ENCODE peak calls at places on chromosome 22, in six cellular contexts. J, U, T, E, B and I are unnamed samples. For H4K20me1 and H3K4me1, the result is how much of the 10 kb centered on the place peaks cover.

GRCh38 chr22:50167689-50168489 is 2.6 kb upstream of the PANX2 start:
- DNase-seq in J (no peak), U (no peak), T (no peak), E (no peak), B (no peak), I (no peak)

GRCh38 chr22:31556627-31557203 is 60.4 kb downstream of the SFI1 start:
- DNase-seq in J (peak), U (peak), T (peak), E (peak), B (peak), I (no peak)

GRCh38 chr22:50299724-50300619 is 7.5 kb downstream of the PLXNB2 start:
- DNase-seq in J (no peak), U (peak), T (no peak), E (peak), B (no peak), I (no peak)

GRCh38 chr22:27804016-27804415 is 2.5 kb upstream of the MN1 start:
- DNase-seq in J (no peak), U (no peak), T (no peak), E (no peak), B (no peak), I (no peak)

GRCh38 chr22:50148991-50149721 is 21.4 kb upstream of the PANX2 start:
- DNase-seq in J (peak), U (peak), T (peak), E (peak), B (peak), I (peak)

GRCh38 chr22:42939941-42940653 is 74.9 kb downstream of the PACSIN2 start:
- DNase-seq in J (peak), U (no peak), T (peak), E (peak), B (peak), I (peak)

GRCh38 chr22:45006101-45006872 is 3.5 kb downstream of the PHF21B start:
- DNase-seq in J (no peak), U (peak), T (no peak), E (peak), B (no peak), I (no peak)

GRCh38 chr22:25013634-25014033 is 61.1 kb downstream of the KIAA1671 start:
- DNase-seq in J (peak), U (no peak), T (no peak), E (peak), B (no peak), I (no peak)

GRCh38 chr22:21857501-21857914 is 9.9 kb downstream of the MAPK1 start:
- DNase-seq in J (no peak), U (no peak), T (no peak), E (no peak), B (peak), I (no peak)

GRCh38 chr22:21994881-21995444 is 12.4 kb upstream of the TOP3B start:
- DNase-seq in J (no peak), U (no peak), T (no peak), E (no peak), B (no peak), I (no peak)

GRCh38 chr22:29306830-29307657 is 594 bp downstream of the GAS2L1 start:
- DNase-seq in J (peak), U (peak), T (peak), E (peak), B (peak), I (no peak)

GRCh38 chr22:49494555-49494954 is 333.1 kb downstream of the BRD1 start:
- DNase-seq in J (no peak), U (no peak), T (no peak), E (no peak), B (no peak), I (no peak)

GRCh38 chr22:44648821-44649566 is 53.0 kb upstream of the PRR5 start:
- DNase-seq in J (no peak), U (no peak), T (peak), E (peak), B (peak), I (peak)

DNA sequence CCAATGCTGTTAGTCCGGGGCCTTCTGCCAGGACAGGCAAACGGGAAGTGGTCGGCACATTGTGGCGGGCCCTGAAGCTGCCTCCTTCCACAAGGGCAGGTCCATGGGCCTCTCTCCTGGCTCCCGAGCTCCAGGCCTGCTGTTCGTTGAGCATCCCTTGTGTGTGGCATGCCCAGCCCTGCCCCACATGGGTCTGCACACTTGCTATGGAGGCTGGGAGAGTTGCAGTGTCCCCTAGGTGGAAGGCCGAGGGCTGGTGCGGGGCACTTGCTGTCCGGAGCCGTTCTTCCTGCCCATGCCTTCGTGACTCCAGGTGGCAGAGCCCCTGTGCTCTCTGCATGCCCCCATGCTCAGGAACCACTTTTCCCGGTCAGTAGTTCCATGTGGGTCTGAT is 26.0 kb upstream of the DGCR8 start:
- DNase-seq in J (no peak), U (no peak), T (no peak), E (no peak), B (no peak), I (no peak)
- H3K4me2 ChIP-seq in J (no peak), U (no peak), T (no peak), E (no peak), B (no peak), I (no peak)

DNA sequence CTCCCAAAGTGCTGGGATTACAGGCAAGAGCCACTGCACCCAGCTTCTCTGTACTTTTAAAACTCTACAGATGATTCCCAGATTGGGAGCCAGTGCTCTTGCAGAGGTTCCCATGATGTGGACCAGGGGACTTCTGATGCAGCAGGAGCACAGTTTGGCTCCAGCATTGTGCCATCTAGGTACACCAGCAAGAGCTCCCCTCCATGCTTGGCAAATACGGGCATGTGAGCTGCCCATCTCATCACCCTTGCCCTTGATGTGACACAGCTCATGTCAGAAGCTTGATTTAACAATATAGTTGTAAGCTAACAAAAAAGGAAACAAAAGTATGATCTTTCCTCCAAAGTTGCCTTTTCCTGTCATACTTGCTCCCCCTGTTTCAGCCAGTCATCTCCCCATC is 28.7 kb downstream of the SNU13 start:
- DNase-seq in J (no peak), U (no peak), T (no peak), E (no peak), B (no peak), I (no peak)
- H4K20me1 ChIP-seq in J (under half), U (under half), T (under half), E (under half), B (under half), I (under half)

GRCh38 chr22:46047226-46047625 is 70.3 kb upstream of the WNT7B start:
- DNase-seq in J (no peak), U (no peak), T (no peak), E (no peak), B (no peak), I (no peak)
- H3K4me1 ChIP-seq in J (under half), U (under half), T (under half), E (under half), B (under half), I (under half)

DNA sequence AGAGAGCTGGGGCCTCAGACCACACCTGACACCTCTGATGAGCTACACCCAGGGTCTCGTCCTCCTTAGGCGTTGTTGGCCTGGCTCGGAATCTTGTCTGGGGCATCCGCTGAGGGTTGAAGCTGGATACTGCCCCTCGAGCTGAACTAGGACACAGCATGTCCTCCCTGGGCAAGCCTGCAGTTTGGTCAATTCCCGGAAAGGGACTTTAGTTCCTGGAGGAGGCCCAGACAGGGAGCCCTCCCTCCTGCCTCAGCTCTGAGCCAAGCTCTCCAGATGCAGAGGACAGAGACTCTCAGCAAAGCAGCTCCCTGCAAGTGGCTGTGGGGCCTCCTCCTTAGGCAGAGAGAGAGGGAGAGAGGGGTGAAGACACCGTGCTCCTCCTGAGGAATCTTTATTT is 4.9 kb downstream of the APOL3 start:
- DNase-seq in J (no peak), U (no peak), T (no peak), E (peak), B (no peak), I (no peak)
- H3K4me2 ChIP-seq in J (no peak), U (no peak), T (peak), E (peak), B (no peak), I (no peak)

GRCh38 chr22:35482974-35483373 is 57.7 kb upstream of the RASD2 start:
- DNase-seq in J (no peak), U (no peak), T (no peak), E (no peak), B (no peak), I (no peak)
- H4K20me1 ChIP-seq in J (under half), U (under half), T (under half), E (under half), B (under half), I (under half)

GRCh38 chr22:46289244-46289891 is 7.3 kb upstream of the GTSE1 start:
- DNase-seq in J (no peak), U (no peak), T (no peak), E (no peak), B (no peak), I (no peak)
- H3K4me1 ChIP-seq in J (under half), U (under half), T (under half), E (under half), B (under half), I (under half)

GRCh38 chr22:37386441-37386840 is 40.8 kb downstream of the ELFN2 start:
- DNase-seq in J (no peak), U (no peak), T (no peak), E (no peak), B (no peak), I (no peak)
- H3K4me2 ChIP-seq in J (no peak), U (no peak), T (no peak), E (no peak), B (no peak), I (no peak)

GRCh38 chr22:23553922-23554870 is 25.9 kb downstream of the IGLL1 start:
- DNase-seq in J (no peak), U (no peak), T (no peak), E (no peak), B (no peak), I (no peak)

GRCh38 chr22:23551385-23551784 is 28.7 kb downstream of the IGLL1 start:
- DNase-seq in J (no peak), U (no peak), T (no peak), E (no peak), B (no peak), I (no peak)

GRCh38 chr22:23555118-23555517 is 25.0 kb downstream of the IGLL1 start:
- DNase-seq in J (no peak), U (no peak), T (no peak), E (no peak), B (no peak), I (no peak)

GRCh38 chr22:23552573-23552972 is 27.5 kb downstream of the IGLL1 start:
- DNase-seq in J (no peak), U (no peak), T (no peak), E (no peak), B (no peak), I (no peak)

DNA sequence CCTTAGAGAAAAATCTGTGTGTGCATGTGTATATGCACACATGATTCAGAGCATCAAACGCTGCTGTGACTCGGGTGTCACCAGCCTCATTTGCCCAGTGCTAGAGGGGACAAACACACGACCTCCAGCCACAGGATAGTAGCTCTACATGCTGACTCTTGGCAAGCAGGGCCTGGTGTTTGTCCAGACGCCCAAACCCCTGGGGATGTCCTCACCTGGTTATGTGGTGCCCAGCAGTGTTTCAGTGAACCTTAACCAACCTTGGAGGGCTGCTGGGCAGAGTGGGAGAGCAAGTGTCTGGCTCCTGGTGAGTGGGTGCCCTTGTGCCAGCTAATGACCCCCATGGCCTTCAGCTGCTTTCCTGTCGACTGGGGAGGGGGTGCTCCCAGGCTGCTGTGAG is 26.7 kb downstream of the IGLL1 start:
- DNase-seq in J (no peak), U (no peak), T (no peak), E (no peak), B (no peak), I (no peak)
- H4K20me1 ChIP-seq in J (under half), U (under half), T (under half), E (under half), B (under half), I (under half)